ENCODE peak calls at places on chromosomes 2 and 18, in six cellular contexts. One of them, this sample, is unnamed. For H3K36me3 and H3K27me3, the result is how much of the 10 kb centered on the place peaks cover.

GRCh38 chr2:9975328-9975727 is 23.8 kb downstream of the GRHL1 start:
- DNase-seq in mesenchymal stem cell: peak
- DNase-seq in Peyer's patch: no peak
- DNase-seq in astrocyte: peak
- DNase-seq in CD8-positive, alpha-beta T cell: no peak
- DNase-seq in SK-N-SH: no peak
- DNase-seq in this sample: no peak

GRCh38 chr2:51881673-51882072 is 849.7 kb upstream of the NRXN1 start:
- DNase-seq in astrocyte: no peak
- DNase-seq in SK-N-SH: no peak
- DNase-seq in CD8-positive, alpha-beta T cell: no peak
- DNase-seq in Peyer's patch: no peak
- DNase-seq in mesenchymal stem cell: no peak
- DNase-seq in this sample: no peak

GRCh38 chr2:209817818-209818420 is 46.3 kb downstream of the UNC80 start:
- DNase-seq in Peyer's patch: no peak
- DNase-seq in SK-N-SH: no peak
- DNase-seq in astrocyte: no peak
- DNase-seq in CD8-positive, alpha-beta T cell: no peak
- DNase-seq in mesenchymal stem cell: no peak
- DNase-seq in this sample: no peak

GRCh38 chr18:649341-649740 is 8.1 kb upstream of the TYMS start:
- DNase-seq in CD8-positive, alpha-beta T cell: no peak
- DNase-seq in SK-N-SH: no peak
- DNase-seq in mesenchymal stem cell: peak
- DNase-seq in Peyer's patch: no peak
- DNase-seq in astrocyte: no peak
- DNase-seq in this sample: no peak

GRCh38 chr2:41922177-41922576 is 125.6 kb upstream of the PKDCC start:
- DNase-seq in Peyer's patch: no peak
- DNase-seq in CD8-positive, alpha-beta T cell: no peak
- DNase-seq in SK-N-SH: no peak
- DNase-seq in mesenchymal stem cell: peak
- DNase-seq in astrocyte: no peak
- DNase-seq in this sample: no peak

GRCh38 chr2:23757686-23758433 is 169.1 kb downstream of the ATAD2B start:
- DNase-seq in astrocyte: peak
- DNase-seq in SK-N-SH: no peak
- DNase-seq in mesenchymal stem cell: peak
- DNase-seq in CD8-positive, alpha-beta T cell: no peak
- DNase-seq in Peyer's patch: peak
- DNase-seq in this sample: no peak

GRCh38 chr2:21103274-21103891 is 20.4 kb upstream of the TDRD15 start:
- DNase-seq in CD8-positive, alpha-beta T cell: no peak
- DNase-seq in Peyer's patch: no peak
- DNase-seq in SK-N-SH: no peak
- DNase-seq in astrocyte: no peak
- DNase-seq in mesenchymal stem cell: no peak
- DNase-seq in this sample: no peak

GRCh38 chr2:207746131-207746530 is 23.6 kb downstream of the FZD5 start:
- DNase-seq in SK-N-SH: peak
- DNase-seq in mesenchymal stem cell: peak
- DNase-seq in Peyer's patch: peak
- DNase-seq in CD8-positive, alpha-beta T cell: no peak
- DNase-seq in astrocyte: peak
- DNase-seq in this sample: no peak

GRCh38 chr18:43195421-43195820 is 79.9 kb upstream of the RIT2 start:
- DNase-seq in Peyer's patch: no peak
- DNase-seq in astrocyte: no peak
- DNase-seq in CD8-positive, alpha-beta T cell: no peak
- DNase-seq in mesenchymal stem cell: no peak
- DNase-seq in SK-N-SH: no peak
- DNase-seq in this sample: no peak

GRCh38 chr2:240688563-240688919 is 3.1 kb upstream of the AQP12A start:
- DNase-seq in CD8-positive, alpha-beta T cell: no peak
- DNase-seq in SK-N-SH: no peak
- DNase-seq in mesenchymal stem cell: no peak
- DNase-seq in astrocyte: no peak
- DNase-seq in Peyer's patch: no peak
- DNase-seq in this sample: no peak

GRCh38 chr2:236621786-236622185 is 52.2 kb downstream of the ACKR3 start:
- DNase-seq in mesenchymal stem cell: no peak
- DNase-seq in astrocyte: no peak
- DNase-seq in Peyer's patch: no peak
- DNase-seq in CD8-positive, alpha-beta T cell: no peak
- DNase-seq in SK-N-SH: no peak
- DNase-seq in this sample: no peak

GRCh38 chr2:171834286-171834685 is 59.8 kb downstream of the SLC25A12 start:
- DNase-seq in CD8-positive, alpha-beta T cell: no peak
- DNase-seq in Peyer's patch: no peak
- DNase-seq in astrocyte: no peak
- DNase-seq in mesenchymal stem cell: no peak
- DNase-seq in SK-N-SH: no peak
- DNase-seq in this sample: no peak
- H3K36me3 ChIP-seq in CD8-positive, alpha-beta T cell: under half
- H3K36me3 ChIP-seq in Peyer's patch: under half
- H3K36me3 ChIP-seq in astrocyte: under half
- H3K36me3 ChIP-seq in mesenchymal stem cell: half or more
- H3K36me3 ChIP-seq in SK-N-SH: under half
- H3K36me3 ChIP-seq in this sample: under half

DNA sequence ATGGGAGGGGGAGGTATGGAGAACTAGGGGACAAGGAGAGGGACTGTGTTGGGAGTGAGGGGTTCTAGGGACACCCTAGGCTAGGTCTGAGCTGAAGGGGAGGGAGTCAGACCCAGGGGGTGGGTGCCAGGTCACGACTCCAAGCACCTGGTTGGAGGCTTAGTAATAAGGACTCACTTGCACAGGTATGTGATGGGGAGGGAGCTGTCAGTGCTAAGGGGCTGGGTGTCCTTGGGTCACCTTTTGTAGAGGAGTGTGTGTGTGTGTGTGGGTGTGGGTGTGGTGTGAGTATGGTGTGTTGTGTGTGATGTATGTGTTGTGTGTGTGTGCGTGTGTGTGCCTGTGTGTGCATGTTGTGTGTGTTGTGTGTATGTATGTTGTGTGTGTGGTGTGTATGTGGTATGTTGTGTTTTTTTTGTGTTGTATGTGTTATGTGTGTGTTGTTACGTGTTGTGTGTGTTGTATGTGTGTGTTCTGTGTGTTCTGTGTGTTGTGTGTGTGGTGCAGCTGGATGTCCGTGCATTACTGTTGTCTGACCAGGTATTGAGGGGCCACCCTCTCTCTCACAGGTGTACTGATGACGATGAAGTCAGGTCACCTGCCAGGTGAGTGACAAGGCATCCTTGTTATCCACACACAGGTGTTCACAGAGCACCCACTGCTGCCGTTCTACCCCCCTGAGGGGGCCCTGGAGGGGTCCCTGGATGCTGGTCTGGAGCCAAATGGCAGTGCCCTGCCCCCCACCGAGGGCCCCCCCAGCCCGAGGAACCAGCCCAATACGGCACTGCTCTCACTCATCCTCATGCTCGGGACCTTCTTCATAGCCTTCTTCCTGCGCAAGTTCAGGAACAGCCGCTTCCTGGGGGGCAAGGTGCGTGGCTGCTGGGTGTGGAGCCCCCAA is 9.8 kb downstream of the SLC4A3 start:
- DNase-seq in mesenchymal stem cell: no peak
- DNase-seq in CD8-positive, alpha-beta T cell: no peak
- DNase-seq in SK-N-SH: no peak
- DNase-seq in astrocyte: no peak
- DNase-seq in Peyer's patch: no peak
- DNase-seq in this sample: peak
- H3K4me3 ChIP-seq in mesenchymal stem cell: no peak
- H3K4me3 ChIP-seq in CD8-positive, alpha-beta T cell: no peak
- H3K4me3 ChIP-seq in SK-N-SH: no peak
- H3K4me3 ChIP-seq in astrocyte: no peak
- H3K4me3 ChIP-seq in Peyer's patch: no peak
- H3K4me3 ChIP-seq in this sample: no peak

DNA sequence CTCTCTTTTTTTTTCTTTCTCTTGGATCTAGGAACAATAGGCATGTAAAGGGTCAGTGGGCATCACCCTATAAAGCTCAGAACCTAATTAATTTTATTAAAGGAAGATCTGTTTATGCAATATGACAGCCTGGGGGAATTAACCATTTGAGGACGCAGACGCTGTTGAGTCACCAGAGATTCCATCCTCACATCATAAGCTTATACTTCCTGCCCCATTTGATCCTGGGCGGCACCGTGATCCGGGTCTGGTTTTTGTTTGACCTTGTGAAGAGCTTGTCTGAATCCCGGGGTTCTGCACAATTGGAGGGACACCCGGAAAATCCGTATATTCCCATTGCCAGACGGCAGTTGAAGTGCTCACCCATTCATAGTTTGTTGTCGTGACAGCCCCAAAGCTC is 16.8 kb upstream of the BCL11A start:
- DNase-seq in astrocyte: no peak
- DNase-seq in CD8-positive, alpha-beta T cell: no peak
- DNase-seq in Peyer's patch: no peak
- DNase-seq in mesenchymal stem cell: no peak
- DNase-seq in SK-N-SH: no peak
- DNase-seq in this sample: no peak
- H3K27me3 ChIP-seq in astrocyte: half or more
- H3K27me3 ChIP-seq in CD8-positive, alpha-beta T cell: under half
- H3K27me3 ChIP-seq in Peyer's patch: under half
- H3K27me3 ChIP-seq in mesenchymal stem cell: half or more
- H3K27me3 ChIP-seq in SK-N-SH: under half
- H3K27me3 ChIP-seq in this sample: half or more

GRCh38 chr2:230819433-230819832 is 45.3 kb upstream of the ITM2C start:
- DNase-seq in astrocyte: no peak
- DNase-seq in SK-N-SH: no peak
- DNase-seq in Peyer's patch: no peak
- DNase-seq in mesenchymal stem cell: no peak
- DNase-seq in CD8-positive, alpha-beta T cell: no peak
- DNase-seq in this sample: no peak
- H3K36me3 ChIP-seq in astrocyte: under half
- H3K36me3 ChIP-seq in SK-N-SH: under half
- H3K36me3 ChIP-seq in Peyer's patch: under half
- H3K36me3 ChIP-seq in mesenchymal stem cell: half or more
- H3K36me3 ChIP-seq in CD8-positive, alpha-beta T cell: under half
- H3K36me3 ChIP-seq in this sample: half or more

GRCh38 chr2:160352492-160352891 is 141.1 kb downstream of the RBMS1 start:
- DNase-seq in CD8-positive, alpha-beta T cell: no peak
- DNase-seq in Peyer's patch: no peak
- DNase-seq in astrocyte: peak
- DNase-seq in SK-N-SH: no peak
- DNase-seq in mesenchymal stem cell: peak
- DNase-seq in this sample: no peak
- H3K4me3 ChIP-seq in CD8-positive, alpha-beta T cell: no peak
- H3K4me3 ChIP-seq in Peyer's patch: no peak
- H3K4me3 ChIP-seq in astrocyte: no peak
- H3K4me3 ChIP-seq in SK-N-SH: no peak
- H3K4me3 ChIP-seq in mesenchymal stem cell: no peak
- H3K4me3 ChIP-seq in this sample: no peak

DNA sequence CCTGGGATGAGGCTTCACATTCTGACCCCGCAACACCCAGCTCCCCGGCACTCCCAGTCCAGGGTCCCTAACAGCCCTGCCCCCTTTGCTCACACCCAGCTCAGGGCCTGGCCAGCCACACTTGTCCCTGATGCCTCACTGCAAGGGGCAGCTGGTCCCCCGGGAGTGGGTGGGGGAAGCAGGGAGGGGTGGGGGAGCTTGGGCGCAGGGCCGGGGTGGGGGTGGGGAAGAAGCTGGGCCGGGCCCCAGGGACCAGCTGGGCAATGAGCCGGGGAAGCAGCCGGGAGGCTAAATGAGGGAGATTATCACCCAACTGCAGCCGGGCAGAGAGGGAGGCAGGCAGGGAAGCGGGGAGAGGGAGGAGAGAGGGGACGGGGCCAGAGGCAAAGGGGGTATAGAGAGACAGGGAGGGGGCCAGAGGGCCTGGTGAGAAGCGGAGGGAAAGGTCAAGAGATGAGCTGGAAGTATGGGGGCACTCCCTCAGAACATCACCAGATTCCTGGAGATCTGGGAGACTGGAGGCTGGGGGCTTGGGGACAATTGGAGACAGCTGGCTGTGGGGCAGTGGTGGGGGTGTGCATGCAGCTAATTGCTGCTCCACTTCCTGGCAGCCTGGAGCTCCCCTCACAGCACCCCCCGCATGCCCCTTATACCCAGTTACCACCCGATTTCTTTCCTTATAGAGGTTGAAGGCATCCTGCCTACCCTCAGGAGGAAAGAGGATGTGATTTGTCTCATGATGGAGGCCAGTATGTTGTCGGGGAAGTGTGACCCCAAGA is 2.5 kb upstream of the ASIC4 start:
- DNase-seq in astrocyte: no peak
- DNase-seq in Peyer's patch: no peak
- DNase-seq in mesenchymal stem cell: no peak
- DNase-seq in CD8-positive, alpha-beta T cell: no peak
- DNase-seq in SK-N-SH: peak
- DNase-seq in this sample: no peak
- H3K27me3 ChIP-seq in astrocyte: under half
- H3K27me3 ChIP-seq in Peyer's patch: under half
- H3K27me3 ChIP-seq in mesenchymal stem cell: half or more
- H3K27me3 ChIP-seq in CD8-positive, alpha-beta T cell: under half
- H3K27me3 ChIP-seq in SK-N-SH: under half
- H3K27me3 ChIP-seq in this sample: under half

DNA sequence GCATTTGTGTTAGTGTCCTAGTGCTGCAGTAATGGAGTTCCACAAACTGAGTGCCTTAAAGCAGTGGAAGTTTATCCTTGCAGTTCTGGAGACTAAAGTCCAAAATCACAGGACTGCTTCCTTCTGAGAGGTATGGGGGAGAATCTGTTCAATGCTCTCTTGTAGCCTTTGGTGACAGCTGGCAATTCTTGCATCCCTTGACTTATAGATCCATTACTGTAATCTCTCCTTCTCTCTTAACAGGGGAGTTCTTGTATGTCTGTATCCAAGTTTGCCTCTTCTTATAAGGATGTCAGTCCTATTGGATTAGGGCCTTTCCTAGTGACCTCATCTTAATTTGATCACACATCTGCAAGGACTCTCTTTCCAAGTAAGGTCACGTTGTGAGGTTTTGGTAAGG is 69.9 kb downstream of the XRCC5 start:
- DNase-seq in CD8-positive, alpha-beta T cell: no peak
- DNase-seq in Peyer's patch: no peak
- DNase-seq in astrocyte: no peak
- DNase-seq in mesenchymal stem cell: no peak
- DNase-seq in SK-N-SH: no peak
- DNase-seq in this sample: no peak
- H3K36me3 ChIP-seq in CD8-positive, alpha-beta T cell: under half
- H3K36me3 ChIP-seq in Peyer's patch: under half
- H3K36me3 ChIP-seq in astrocyte: half or more
- H3K36me3 ChIP-seq in mesenchymal stem cell: half or more
- H3K36me3 ChIP-seq in SK-N-SH: half or more
- H3K36me3 ChIP-seq in this sample: under half

DNA sequence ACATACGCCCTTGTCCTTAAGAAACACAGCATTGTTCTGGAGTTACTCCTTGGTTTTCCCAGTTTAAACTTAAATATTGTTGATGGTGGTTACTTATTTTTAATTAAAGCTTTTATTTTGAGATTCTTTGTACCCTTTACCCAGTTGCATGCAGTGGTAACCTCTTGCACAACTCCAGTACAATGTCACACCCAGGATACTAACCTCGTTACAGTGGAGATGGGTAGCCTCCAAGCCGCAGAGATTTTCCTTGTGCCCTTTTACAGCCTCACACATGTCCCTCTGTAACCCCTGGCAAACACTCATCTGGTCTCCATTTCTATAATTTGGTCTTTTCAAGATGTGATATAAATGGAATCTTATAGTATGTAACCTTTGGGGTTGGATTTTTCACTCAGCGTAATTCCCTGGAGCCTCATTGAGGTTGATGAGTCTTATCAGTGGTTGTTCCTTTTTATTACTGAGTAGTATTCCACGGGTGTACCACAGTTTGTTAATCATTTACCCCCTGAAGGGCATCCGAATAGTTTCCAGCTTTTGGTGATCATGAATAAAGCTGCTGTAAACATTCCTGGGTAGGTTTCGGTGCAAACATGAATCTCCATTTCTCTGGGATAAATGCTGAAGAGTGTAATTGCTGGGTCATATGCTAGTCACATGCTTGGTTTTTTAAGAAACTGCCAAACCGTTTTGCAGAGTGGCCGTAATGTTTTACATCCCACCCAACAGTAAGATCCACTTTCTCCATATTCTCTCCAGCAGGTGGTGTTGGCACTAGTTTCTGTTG is 68.5 kb downstream of the DGKD start:
- DNase-seq in mesenchymal stem cell: no peak
- DNase-seq in Peyer's patch: peak
- DNase-seq in SK-N-SH: no peak
- DNase-seq in astrocyte: no peak
- DNase-seq in CD8-positive, alpha-beta T cell: no peak
- DNase-seq in this sample: no peak
- H3K4me3 ChIP-seq in mesenchymal stem cell: no peak
- H3K4me3 ChIP-seq in Peyer's patch: no peak
- H3K4me3 ChIP-seq in SK-N-SH: no peak
- H3K4me3 ChIP-seq in astrocyte: no peak
- H3K4me3 ChIP-seq in CD8-positive, alpha-beta T cell: peak
- H3K4me3 ChIP-seq in this sample: no peak